ENCODE peak calls at places on chromosome 1, in ten cellular contexts. Z is activated CD4-positive, CD25-positive, alpha-beta regulatory T cell; X is T follicular helper cell; H is A549; E is H54; J is astrocyte of the spinal cord; M is activated CD4-positive, alpha-beta T cell treated with anti-CD3 and anti-CD28 coated beads, Interleukin-2, amount 50 U/mL, for 1 hour; I is hypothalamus; U is germinal center; F is dermis microvascular lymphatic vessel endothelial cell. C is an unnamed sample.
A peak's percentile ranks its signal among the peaks of the same experiment; 100 is the strongest.

GRCh38 chr1:86450847-86451246 is 17.9 kb upstream of the CLCA1 start:
- DNase-seq in Z (no peak), X (no peak), H (no peak), E (no peak), J (no peak), M (no peak), I (no peak), U (no peak), F (no peak), C (no peak)

GRCh38 chr1:15950763-15951295 is 25.1 kb downstream of the ZBTB17 start:
- DNase-seq in Z (peak; percentile 59), X (peak; percentile 64), H (no peak), E (no peak), J (peak; percentile 42), M (peak; percentile 73), I (no peak), U (no peak), F (peak; percentile 76), C (no peak)

GRCh38 chr1:203268901-203269653 is 36.2 kb upstream of the BTG2 start:
- DNase-seq in Z (no peak), X (peak; percentile 36), H (peak; percentile 84), E (peak; percentile 62), J (peak; percentile 67), M (no peak), I (no peak), U (peak; percentile 68), F (peak; percentile 56), C (peak; percentile 62)

GRCh38 chr1:205963352-205963751 is 20.1 kb upstream of the SLC26A9 start:
- DNase-seq in Z (no peak), X (no peak), H (no peak), E (peak; percentile 87), J (peak; percentile 75), M (no peak), I (no peak), U (no peak), F (no peak), C (no peak)

GRCh38 chr1:209633335-209633997 is 18.8 kb downstream of the LAMB3 start:
- DNase-seq in Z (no peak), X (no peak), H (no peak), E (no peak), J (no peak), M (no peak), I (no peak), U (peak; percentile 38), F (no peak), C (no peak)

GRCh38 chr1:206445116-206445515 is 25.2 kb upstream of the IKBKE start:
- DNase-seq in Z (no peak), X (no peak), H (no peak), E (no peak), J (no peak), M (no peak), I (no peak), U (no peak), F (no peak), C (no peak)

GRCh38 chr1:97245682-97246081 is 524.1 kb downstream of the PTBP2 start:
- DNase-seq in Z (no peak), X (no peak), H (no peak), E (no peak), J (peak; percentile 50), M (no peak), I (no peak), U (no peak), F (no peak), C (no peak)

GRCh38 chr1:154716012-154716411 is 108.0 kb upstream of the ADAR start:
- DNase-seq in Z (no peak), X (no peak), H (no peak), E (no peak), J (no peak), M (no peak), I (no peak), U (no peak), F (no peak), C (no peak)

GRCh38 chr1:152459596-152460528 is 45.8 kb upstream of the CRNN start:
- DNase-seq in Z (peak; percentile 36), X (peak; percentile 62), H (peak; percentile 83), E (peak; percentile 42), J (peak; percentile 62), M (peak; percentile 76), I (no peak), U (peak; percentile 59), F (peak; percentile 23), C (no peak)

GRCh38 chr1:225811622-225812487 is 1.9 kb downstream of the EPHX1 start:
- DNase-seq in Z (no peak), X (no peak), H (peak; percentile 59), E (no peak), J (no peak), M (no peak), I (no peak), U (no peak), F (no peak), C (no peak)

GRCh38 chr1:20248954-20249612 is 41.6 kb upstream of the VWA5B1 start:
- DNase-seq in Z (no peak), X (no peak), H (no peak), E (no peak), J (no peak), M (peak; percentile 4), I (no peak), U (no peak), F (no peak), C (no peak)

GRCh38 chr1:237287876-237288517 is 246.0 kb downstream of the RYR2 start:
- DNase-seq in Z (no peak), X (no peak), H (no peak), E (no peak), J (no peak), M (no peak), I (no peak), U (no peak), F (no peak), C (no peak)

GRCh38 chr1:179293340-179294327 is at the start of gene SOAT1:
- DNase-seq in Z (peak; percentile 80), X (peak; percentile 86), H (peak; percentile 94), E (peak; percentile 83), J (peak; percentile 92), M (peak; percentile 92), I (peak; percentile 91), U (peak; percentile 94), F (peak; percentile 66), C (peak; percentile 95)

GRCh38 chr1:9691108-9691445 is 39.5 kb downstream of the PIK3CD start:
- DNase-seq in Z (no peak), X (no peak), H (no peak), E (no peak), J (peak; percentile 75), M (no peak), I (no peak), U (no peak), F (no peak), C (no peak)